ENCODE peak calls at places on chromosomes 4 and X, in nine cellular contexts. N, G, Q, H, I, X, O, R and T are unnamed samples.

GRCh38 chrX:103640401-103641155 is 11.8 kb downstream of the TCEAL1 start:
- DNase-seq in N (no peak), G (no peak), Q (peak), H (no peak), I (no peak), X (no peak), O (no peak), R (no peak), T (no peak)

GRCh38 chr4:153468587-153468986 is 2.4 kb downstream of the TMEM131L start:
- DNase-seq in N (no peak), G (no peak), Q (no peak), H (no peak), I (no peak), X (no peak), O (no peak), R (no peak), T (no peak)

GRCh38 chr4:1793496-1793840 is 375 bp downstream of the FGFR3 start:
- DNase-seq in N (no peak), G (no peak), Q (no peak), H (peak), I (no peak), X (no peak), O (peak), R (peak), T (no peak)

GRCh38 chr4:18953613-18954012 is 932.1 kb upstream of the LCORL start:
- DNase-seq in N (no peak), G (no peak), Q (no peak), H (no peak), I (no peak), X (no peak), O (no peak), R (no peak), T (no peak)

GRCh38 chr4:48178931-48179330 is 44.9 kb upstream of the TXK start:
- DNase-seq in N (no peak), G (no peak), Q (no peak), H (no peak), I (no peak), X (peak), O (no peak), R (no peak), T (no peak)

GRCh38 chrX:35025820-35026219 is 83.2 kb downstream of the FAM47B start:
- DNase-seq in N (no peak), G (no peak), Q (no peak), H (no peak), I (no peak), X (peak), O (no peak), R (no peak), T (no peak)

GRCh38 chrX:17597836-17598434 is 139.4 kb upstream of the SCML1 start:
- DNase-seq in N (no peak), G (peak), Q (no peak), H (no peak), I (no peak), X (peak), O (no peak), R (no peak), T (no peak)

GRCh38 chrX:16975233-16975632 is 28.8 kb downstream of the REPS2 start:
- DNase-seq in N (no peak), G (no peak), Q (no peak), H (no peak), I (no peak), X (no peak), O (no peak), R (no peak), T (no peak)

GRCh38 chr4:64713256-64713840 is 304.1 kb upstream of the TECRL start:
- DNase-seq in N (no peak), G (no peak), Q (peak), H (no peak), I (peak), X (peak), O (no peak), R (peak), T (no peak)

GRCh38 chrX:314049-314448 is 4.5 kb downstream of the GTPBP6 start:
- DNase-seq in N (no peak), G (no peak), Q (no peak), H (no peak), I (no peak), X (no peak), O (no peak), R (no peak), T (no peak)

GRCh38 chr4:149441338-149441737 is 374.3 kb downstream of the IQCM start:
- DNase-seq in N (no peak), G (no peak), Q (peak), H (no peak), I (peak), X (no peak), O (no peak), R (peak), T (no peak)

GRCh38 chr4:41874398-41874797 is 60.8 kb upstream of the TMEM33 start:
- DNase-seq in N (no peak), G (no peak), Q (no peak), H (no peak), I (no peak), X (no peak), O (no peak), R (no peak), T (no peak)

GRCh38 chr4:168843635-168844034 is 166.4 kb downstream of the CBR4 start:
- DNase-seq in N (no peak), G (no peak), Q (no peak), H (no peak), I (no peak), X (no peak), O (no peak), R (peak), T (no peak)

GRCh38 chr4:10226756-10227155 is 110.2 kb upstream of the WDR1 start:
- DNase-seq in N (no peak), G (no peak), Q (no peak), H (no peak), I (peak), X (no peak), O (no peak), R (no peak), T (no peak)

GRCh38 chrX:115561605-115562491 is 874 bp downstream of the PLS3 start:
- DNase-seq in N (no peak), G (peak), Q (peak), H (no peak), I (no peak), X (peak), O (peak), R (peak), T (peak)

GRCh38 chr4:11931266-11931665 is 502.6 kb upstream of the HS3ST1 start:
- DNase-seq in N (no peak), G (no peak), Q (no peak), H (no peak), I (no peak), X (no peak), O (no peak), R (no peak), T (no peak)

GRCh38 chrX:115650916-115651315 is 89.9 kb downstream of the PLS3 start:
- DNase-seq in N (peak), G (no peak), Q (peak), H (peak), I (peak), X (peak), O (peak), R (peak), T (peak)

GRCh38 chr4:109183851-109184345 is 118.6 kb downstream of the COL25A1 start:
- DNase-seq in N (no peak), G (no peak), Q (no peak), H (no peak), I (no peak), X (no peak), O (no peak), R (no peak), T (no peak)

GRCh38 chr4:142238589-142238988 is 602.2 kb downstream of the IL15 start:
- DNase-seq in N (no peak), G (no peak), Q (peak), H (no peak), I (peak), X (no peak), O (no peak), R (no peak), T (no peak)

GRCh38 chr4:165382640-165383039 is 3.8 kb downstream of the CPE start:
- DNase-seq in N (no peak), G (no peak), Q (no peak), H (no peak), I (no peak), X (no peak), O (no peak), R (no peak), T (no peak)

GRCh38 chr4:27894951-27895350 is 1034.3 kb downstream of the STIM2 start:
- DNase-seq in N (no peak), G (no peak), Q (peak), H (no peak), I (no peak), X (no peak), O (no peak), R (no peak), T (no peak)

GRCh38 chr4:25506032-25506571 is 129.0 kb downstream of the ANAPC4 start:
- DNase-seq in N (no peak), G (no peak), Q (no peak), H (no peak), I (no peak), X (no peak), O (no peak), R (no peak), T (no peak)

GRCh38 chr4:121370729-121371325 is 10.0 kb downstream of the QRFPR start:
- DNase-seq in N (peak), G (no peak), Q (peak), H (no peak), I (no peak), X (peak), O (peak), R (peak), T (no peak)

GRCh38 chrX:97006167-97006566 is 122.5 kb downstream of the RPA4 start:
- DNase-seq in N (no peak), G (no peak), Q (no peak), H (no peak), I (no peak), X (no peak), O (no peak), R (no peak), T (no peak)

GRCh38 chr4:89373396-89373795 is 65.8 kb upstream of the GPRIN3 start:
- DNase-seq in N (no peak), G (no peak), Q (no peak), H (no peak), I (no peak), X (no peak), O (no peak), R (no peak), T (no peak)

GRCh38 chrX:76520273-76521054 is 93.0 kb downstream of the MAGEE1 start:
- DNase-seq in N (no peak), G (no peak), Q (no peak), H (no peak), I (no peak), X (no peak), O (no peak), R (no peak), T (no peak)